ENCODE peak calls at places on chromosomes 3 and 15, in four cellular contexts. B is GM03348; C is activated naive CD8-positive, alpha-beta T cell treated with anti-CD3 and anti-CD28 coated beads, Interleukin-2, amount 50 U/mL, for 24 hours; P is ELF-1. D is an unnamed sample.

GRCh38 chr3:54046677-54047214 is 75.6 kb upstream of the CACNA2D3 start:
- DNase-seq in B (no peak), C (no peak), P (no peak), D (no peak)

GRCh38 chr3:170257145-170257544 is 34.9 kb downstream of the PRKCI start:
- DNase-seq in B (no peak), P (no peak), C (peak), D (no peak)

GRCh38 chr3:192303235-192303634 is 424.1 kb downstream of the FGF12 start:
- DNase-seq in B (no peak), P (no peak), C (no peak), D (no peak)

GRCh38 chr15:95298729-95299128 is 1031.8 kb upstream of the NR2F2 start:
- DNase-seq in C (no peak), P (no peak), B (no peak), D (no peak)

GRCh38 chr3:189898559-189899153 is 222.0 kb downstream of the P3H2 start:
- DNase-seq in B (no peak), P (no peak), C (no peak), D (no peak)

GRCh38 chr3:111636506-111636905 is 41.4 kb upstream of the ZBED2 start:
- DNase-seq in C (no peak), B (no peak), P (peak), D (no peak)

GRCh38 chr15:84800365-84800806 is 16.8 kb upstream of the ALPK3 start:
- DNase-seq in B (no peak), C (no peak), P (no peak), D (peak)

GRCh38 chr15:43777293-43777819 is 590 bp upstream of the ELL3 start:
- DNase-seq in C (peak), B (peak), P (peak), D (peak)

GRCh38 chr15:83747050-83747717 is 93.3 kb downstream of the ADAMTSL3 start:
- DNase-seq in B (peak), C (no peak), P (peak), D (no peak)

GRCh38 chr3:172939651-172940293 is 189.2 kb downstream of the ECT2 start:
- DNase-seq in P (peak), C (no peak), B (no peak), D (no peak)

GRCh38 chr3:127137113-127137512 is 55.8 kb upstream of the PRR23E start:
- DNase-seq in B (no peak), C (no peak), P (no peak), D (no peak)

GRCh38 chr3:139764069-139764905 is 86.5 kb upstream of the NMNAT3 start:
- DNase-seq in C (no peak), P (no peak), B (no peak), D (no peak)

GRCh38 chr3:132616780-132617179 is 19.7 kb downstream of the ACKR4 start:
- DNase-seq in B (no peak), P (no peak), C (no peak), D (no peak)

GRCh38 chr3:44835684-44836083 is 26.0 kb upstream of the TMEM42 start:
- DNase-seq in B (no peak), P (no peak), C (no peak), D (no peak)

GRCh38 chr15:42612367-42612912 is 37.0 kb downstream of the STARD9 start:
- DNase-seq in C (no peak), B (no peak), P (no peak), D (no peak)

GRCh38 chr3:188339410-188340295 is 185.7 kb downstream of the LPP start:
- DNase-seq in P (no peak), C (peak), B (no peak), D (no peak)

GRCh38 chr15:41258706-41259471 is 27.8 kb downstream of the CHP1 start:
- DNase-seq in C (no peak), P (no peak), B (no peak), D (no peak)

GRCh38 chr3:17157713-17158112 is 273.0 kb downstream of the PLCL2 start:
- DNase-seq in P (no peak), C (no peak), B (peak), D (no peak)

GRCh38 chr3:195880037-195880431 is 28.3 kb downstream of the TNK2 start:
- DNase-seq in P (no peak), C (no peak), B (no peak), D (no peak)

GRCh38 chr15:67405208-67406191 is 115.4 kb upstream of the C15orf61 start:
- DNase-seq in C (no peak), P (peak), B (peak), D (no peak)

GRCh38 chr3:23480981-23481380 is 277.9 kb downstream of the UBE2E2 start:
- DNase-seq in B (no peak), P (no peak), C (no peak), D (no peak)

GRCh38 chr15:35842631-35843030 is 296.7 kb upstream of the DPH6 start:
- DNase-seq in P (no peak), B (no peak), C (no peak), D (no peak)

GRCh38 chr3:52298147-52299098 is 10.8 kb downstream of the GLYCTK start:
- DNase-seq in C (no peak), B (no peak), P (no peak), D (no peak)

GRCh38 chr3:149198611-149199010 is 23.0 kb downstream of the CP start:
- DNase-seq in C (no peak), B (peak), P (peak), D (no peak)

GRCh38 chr3:110318108-110318507 is 753.5 kb upstream of the NECTIN3 start:
- DNase-seq in P (no peak), C (no peak), B (no peak), D (no peak)

GRCh38 chr15:40146037-40146436 is 14.8 kb upstream of the BUB1B start:
- DNase-seq in C (no peak), P (no peak), B (peak), D (no peak)

GRCh38 chr3:12468757-12469156 is 15.5 kb upstream of the TSEN2 start:
- DNase-seq in B (no peak), P (no peak), C (no peak), D (no peak)

GRCh38 chr15:62559049-62559733 is 394.1 kb upstream of the C2CD4B start:
- DNase-seq in P (peak), B (peak), C (no peak), D (no peak)

GRCh38 chr15:65900488-65900887 is 31.2 kb downstream of the RAB11A start:
- DNase-seq in C (no peak), B (no peak), P (no peak), D (no peak)

GRCh38 chr15:98881526-98882517 is 125.8 kb downstream of the PGPEP1L start:
- DNase-seq in P (peak), B (peak), C (no peak), D (no peak)

GRCh38 chr3:113698891-113699465 is 2.5 kb upstream of the USF3 start:
- DNase-seq in C (peak), P (peak), B (peak), D (no peak)

GRCh38 chr3:141333796-141334626 is 34.3 kb upstream of the ZBTB38 start:
- DNase-seq in C (no peak), B (no peak), P (no peak), D (no peak)

GRCh38 chr3:45191924-45192417 is 34.1 kb downstream of the TMEM158 start:
- DNase-seq in B (no peak), C (no peak), P (no peak), D (no peak)

D was measured in right lobe of liver.